ENCODE peak calls at places on chromosomes 6 and 20, in nine cellular contexts. C is stimulated activated CD8-positive, alpha-beta memory T cell treated with anti-CD3 and anti-CD28 coated beads, Interleukin-12 subunit alpha, Interleukin-12 subunit beta, amount 100 ng/mL, for 4 hours; D is substantia nigra; T is Daoy; Y is CD8-positive, alpha-beta T cell; L is prostate gland; R is HT-29; O is osteocyte; B is CD4-positive, CD25-positive, alpha-beta regulatory T cell. U is an unnamed sample.
A peak's percentile ranks its signal among the peaks of the same experiment; 100 is the strongest.

GRCh38 chr6:70842541-70842940 is 114.3 kb downstream of the B3GAT2 start:
- DNase-seq in O (no peak), Y (no peak), B (no peak), D (no peak), C (no peak), R (no peak), L (no peak), T (no peak), U (no peak)

GRCh38 chr6:113220832-113221231 is 636.3 kb upstream of the MARCKS start:
- DNase-seq in L (no peak), B (no peak), D (no peak), O (no peak), C (no peak), R (no peak), T (no peak), Y (no peak), U (no peak)

GRCh38 chr20:62675156-62675871 is 33.0 kb downstream of the SLCO4A1 start:
- DNase-seq in Y (no peak), T (peak; percentile 56), D (no peak), R (no peak), O (no peak), L (no peak), B (no peak), C (no peak), U (no peak)

GRCh38 chr20:63782051-63782471 is 42.5 kb downstream of the SLC2A4RG start:
- DNase-seq in R (peak; percentile 28), O (no peak), L (no peak), C (peak; percentile 37), T (no peak), D (no peak), Y (peak; percentile 80), B (peak; percentile 62), U (no peak)

GRCh38 chr6:53209681-53210080 is 61.0 kb upstream of the GCM1 start:
- DNase-seq in C (no peak), B (no peak), L (peak; percentile 28), Y (no peak), D (no peak), R (no peak), T (no peak), O (no peak), U (no peak)

GRCh38 chr20:2132461-2132901 is 30.9 kb downstream of the STK35 start:
- DNase-seq in L (peak; percentile 35), R (peak; percentile 68), O (no peak), B (no peak), Y (no peak), C (no peak), D (no peak), T (no peak), U (no peak)

GRCh38 chr6:2944405-2945068 is 26.8 kb downstream of the SERPINB6 start:
- DNase-seq in B (no peak), Y (no peak), C (no peak), O (no peak), R (no peak), T (no peak), L (no peak), D (no peak), U (no peak)

GRCh38 chr20:10209091-10209490 is 9.5 kb upstream of the SNAP25 start:
- DNase-seq in Y (no peak), T (no peak), B (no peak), C (no peak), D (no peak), R (no peak), L (no peak), O (no peak), U (no peak)

GRCh38 chr20:16968099-16968498 is 219.9 kb downstream of the OTOR start:
- DNase-seq in T (no peak), C (no peak), Y (no peak), O (no peak), B (no peak), D (no peak), R (no peak), L (no peak), U (no peak)

GRCh38 chr6:166850677-166851076 is 105.7 kb downstream of the RNASET2 start:
- DNase-seq in T (no peak), B (no peak), C (no peak), Y (no peak), D (no peak), R (no peak), L (no peak), O (no peak), U (no peak)